ENCODE peak calls at places on chromosomes 2 and 18, in seven cellular contexts. W is HL-60; B is CD8-positive, alpha-beta memory T cell; U is heart right ventricle; N is CD8-positive, alpha-beta T cell; Q is psoas muscle; X is Peyer's patch. A is an unnamed sample.

GRCh38 chr2:238406222-238406997 is 20.3 kb upstream of the ASB1 start:
- DNase-seq in W (no peak), X (no peak), B (no peak), Q (no peak), N (no peak), U (no peak), A (no peak)

GRCh38 chr2:176176233-176176632 is 12.2 kb upstream of the HOXD1 start:
- DNase-seq in B (no peak), N (no peak), X (no peak), W (no peak), Q (no peak), U (no peak), A (no peak)

GRCh38 chr2:229501051-229501794 is 213.1 kb downstream of the DNER start:
- DNase-seq in B (no peak), W (no peak), U (no peak), N (no peak), Q (no peak), X (no peak), A (no peak)

GRCh38 chr2:96138146-96139145 is at the start of gene ASTL:
- DNase-seq in N (peak; percentile 73), X (peak; percentile 78), W (no peak), U (no peak), B (peak; percentile 67), Q (no peak), A (peak; percentile 65)

GRCh38 chr2:109679627-109680026 is 65.5 kb downstream of the SOWAHC start:
- DNase-seq in X (peak; percentile 22), B (no peak), Q (no peak), U (no peak), W (no peak), N (no peak), A (no peak)

GRCh38 chr2:16118611-16119590 is 178.6 kb downstream of the MYCN start:
- DNase-seq in W (no peak), Q (no peak), N (no peak), B (no peak), X (no peak), U (no peak), A (no peak)

GRCh38 chr2:36859366-36859792 is 107.0 kb downstream of the STRN start:
- DNase-seq in U (no peak), W (no peak), B (no peak), N (no peak), X (no peak), Q (no peak), A (no peak)

GRCh38 chr2:241123816-241124536 is 21.9 kb upstream of the MTERF4 start:
- DNase-seq in X (peak; percentile 52), N (peak; percentile 58), W (no peak), U (no peak), Q (no peak), B (no peak), A (peak; percentile 28)

GRCh38 chr18:76619342-76620315 is 124.6 kb upstream of the ZNF516 start:
- DNase-seq in B (no peak), U (peak; percentile 83), W (peak; percentile 88), X (no peak), N (no peak), Q (peak; percentile 64), A (peak; percentile 86)

GRCh38 chr2:133760366-133760765 is 192.1 kb upstream of the NCKAP5 start:
- DNase-seq in U (no peak), N (no peak), X (no peak), Q (no peak), W (no peak), B (no peak), A (no peak)

GRCh38 chr2:131493199-131494018 is 1.2 kb upstream of the MZT2A start:
- DNase-seq in Q (no peak), X (no peak), N (no peak), W (no peak), U (no peak), B (no peak), A (no peak)

GRCh38 chr2:146540271-146540932 is 1304.4 kb upstream of the ACVR2A start:
- DNase-seq in N (no peak), U (no peak), W (no peak), B (no peak), X (no peak), Q (no peak), A (no peak)

GRCh38 chr2:191318729-191319078 is 73.5 kb downstream of the MYO1B start:
- DNase-seq in N (no peak), U (no peak), W (no peak), Q (no peak), X (peak; percentile 78), B (no peak), A (no peak)

GRCh38 chr18:50401888-50402287 is 27.0 kb downstream of the SKA1 start:
- DNase-seq in N (peak; percentile 39), W (no peak), U (peak; percentile 29), X (peak; percentile 56), Q (peak; percentile 54), B (no peak), A (peak; percentile 85)

GRCh38 chr2:47558116-47559078 is 155.4 kb downstream of the MSH2 start:
- DNase-seq in N (no peak), B (no peak), X (no peak), W (no peak), U (peak; percentile 23), Q (no peak), A (no peak)

GRCh38 chr2:8337321-8337720 is 344.5 kb upstream of the ID2 start:
- DNase-seq in Q (no peak), B (peak; percentile 59), U (no peak), N (no peak), W (no peak), X (no peak), A (no peak)

GRCh38 chr2:74887961-74888670 is 54.2 kb downstream of the HK2 start:
- DNase-seq in U (no peak), Q (no peak), W (no peak), N (no peak), X (no peak), B (no peak), A (no peak)

GRCh38 chr2:105796131-105796638 is 51.5 kb downstream of the NCK2 start:
- DNase-seq in Q (no peak), N (peak; percentile 44), B (no peak), W (peak; percentile 89), X (peak; percentile 72), U (no peak), A (no peak)

GRCh38 chr2:196294510-196294909 is 123.1 kb upstream of the STK17B start:
- DNase-seq in X (no peak), W (no peak), Q (no peak), B (no peak), N (no peak), U (no peak), A (no peak)

GRCh38 chr2:215812966-215813365 is 200.4 kb downstream of the MREG start:
- DNase-seq in Q (no peak), X (no peak), B (no peak), U (no peak), N (no peak), W (no peak), A (no peak)

GRCh38 chr2:226307440-226308365 is 491.9 kb downstream of the IRS1 start:
- DNase-seq in U (no peak), N (no peak), X (no peak), B (no peak), W (no peak), Q (no peak), A (no peak)

GRCh38 chr18:52216104-52216503 is 123.9 kb upstream of the DCC start:
- DNase-seq in B (no peak), N (no peak), W (no peak), U (no peak), X (no peak), Q (no peak), A (no peak)

GRCh38 chr2:162964513-162964912 is 125.9 kb upstream of the KCNH7 start:
- DNase-seq in W (no peak), Q (no peak), N (no peak), U (no peak), X (no peak), B (no peak), A (no peak)

GRCh38 chr18:11946756-11947155 is 34.6 kb upstream of the IMPA2 start:
- DNase-seq in Q (peak; percentile 32), X (no peak), N (no peak), W (peak; percentile 45), U (no peak), B (no peak), A (no peak)
- H3K4me3 ChIP-seq in Q (peak overlapping the region; percentile 68), X (peak overlapping the region; percentile 51), N (peak overlapping the region; percentile 73), W (no peak overlapping the region), U (peak overlapping the region; percentile 75), B (no peak overlapping the region), A (peak overlapping the region; percentile 43)

DNA sequence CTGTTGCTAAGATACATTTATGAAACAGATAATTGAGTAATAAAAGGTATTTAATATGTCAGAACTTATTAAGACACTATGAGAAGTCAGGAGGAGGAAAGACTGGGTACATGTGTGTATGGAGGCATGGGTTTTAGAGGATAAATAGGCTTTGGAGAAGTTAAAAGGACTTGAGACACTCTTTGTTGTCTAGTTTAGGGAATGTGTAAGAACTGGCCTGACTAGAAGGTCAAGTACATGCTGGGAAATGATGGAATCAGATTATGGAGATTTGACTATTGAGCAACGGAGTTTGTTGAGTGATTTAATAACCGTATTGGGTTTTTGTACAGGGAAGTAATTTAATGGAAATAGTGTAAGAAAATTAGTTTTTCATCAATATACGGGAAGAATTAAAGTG is 28.2 kb upstream of the SPDYA start:
- DNase-seq in X (no peak), W (no peak), U (no peak), Q (no peak), N (no peak), B (no peak), A (no peak)
- H3K27ac ChIP-seq in X (no peak overlapping the region), W (no peak overlapping the region), U (no peak overlapping the region), Q (no peak overlapping the region), N (no peak overlapping the region), B (no peak overlapping the region), A (no peak overlapping the region)

GRCh38 chr18:31513189-31513907 is 15.4 kb downstream of the DSG2 start:
- DNase-seq in N (no peak), B (no peak), U (no peak), W (no peak), X (peak; percentile 56), Q (no peak), A (no peak)
- H3K27me3 ChIP-seq in N (no peaks in the 10 kb centered on the region), B (no peaks in the 10 kb centered on the region), U (no peaks in the 10 kb centered on the region), W (peaks cover 16% of the 10 kb centered on the region), X (no peaks in the 10 kb centered on the region), Q (no peaks in the 10 kb centered on the region), A (no peaks in the 10 kb centered on the region)

GRCh38 chr2:112253261-112253807 is 1.5 kb downstream of the ZC3H8 start:
- DNase-seq in U (no peak), Q (no peak), W (no peak), B (no peak), X (no peak), N (no peak), A (no peak)
- H3K4me3 ChIP-seq in U (no peak overlapping the region), Q (peak overlapping the region; percentile 95), W (no peak overlapping the region), B (peak overlapping the region; percentile 71), X (no peak overlapping the region), N (no peak overlapping the region), A (peak overlapping the region; percentile 71)

GRCh38 chr18:61337527-61337926 is 4.3 kb downstream of the CDH20 start:
- DNase-seq in B (no peak), U (no peak), W (no peak), X (no peak), N (no peak), Q (no peak), A (no peak)
- H3K27ac ChIP-seq in B (no peak overlapping the region), U (no peak overlapping the region), W (no peak overlapping the region), X (no peak overlapping the region), N (no peak overlapping the region), Q (no peak overlapping the region), A (no peak overlapping the region)

GRCh38 chr2:119427756-119428155 is 3.9 kb upstream of the TMEM37 start:
- DNase-seq in U (no peak), W (no peak), B (no peak), Q (no peak), N (no peak), X (no peak), A (no peak)
- H3K27me3 ChIP-seq in U (no peaks in the 10 kb centered on the region), W (peaks cover 18% of the 10 kb centered on the region), B (peaks cover 12% of the 10 kb centered on the region), Q (no peaks in the 10 kb centered on the region), N (no peaks in the 10 kb centered on the region), X (no peaks in the 10 kb centered on the region), A (peaks cover 41% of the 10 kb centered on the region)

GRCh38 chr2:12787891-12788783 is 71.4 kb downstream of the TRIB2 start:
- DNase-seq in U (peak; percentile 43), W (no peak), X (no peak), N (no peak), B (no peak), Q (no peak), A (no peak)
- H3K4me3 ChIP-seq in U (peak overlapping the region; percentile 3), W (no peak overlapping the region), X (no peak overlapping the region), N (no peak overlapping the region), B (no peak overlapping the region), Q (no peak overlapping the region), A (no peak overlapping the region)

A was measured in left lung.